ENCODE peak calls at places on chromosomes 13 and 19, in four cellular contexts. One of them, this sample, is unnamed.

GRCh38 chr19:42301646-42302204 is at the start of gene PRR19:
- DNase-seq in Panc1: no peak
- DNase-seq in breast epithelium: no peak
- DNase-seq in HFFc6: no peak
- DNase-seq in this sample: no peak

GRCh38 chr13:21227917-21228316 is 51.5 kb downstream of the MRPL57 start:
- DNase-seq in HFFc6: no peak
- DNase-seq in breast epithelium: no peak
- DNase-seq in Panc1: no peak
- DNase-seq in this sample: no peak

GRCh38 chr13:50126378-50127016 is 111.3 kb downstream of the KCNRG start:
- DNase-seq in HFFc6: no peak
- DNase-seq in breast epithelium: no peak
- DNase-seq in Panc1: no peak
- DNase-seq in this sample: no peak

GRCh38 chr19:43519436-43520088 is 7.4 kb downstream of the ETHE1 start:
- DNase-seq in breast epithelium: no peak
- DNase-seq in HFFc6: peak
- DNase-seq in Panc1: peak
- DNase-seq in this sample: peak

GRCh38 chr19:33811246-33811645 is 14.6 kb downstream of the KCTD15 start:
- DNase-seq in breast epithelium: no peak
- DNase-seq in Panc1: no peak
- DNase-seq in HFFc6: no peak
- DNase-seq in this sample: no peak

GRCh38 chr13:75481176-75482069 is 546 bp downstream of the TBC1D4 start:
- DNase-seq in HFFc6: no peak
- DNase-seq in Panc1: no peak
- DNase-seq in breast epithelium: no peak
- DNase-seq in this sample: peak

GRCh38 chr13:97539651-97540230 is 105.8 kb downstream of the RAP2A start:
- DNase-seq in breast epithelium: no peak
- DNase-seq in HFFc6: no peak
- DNase-seq in Panc1: no peak
- DNase-seq in this sample: no peak

GRCh38 chr13:112708560-112709240 is 18.9 kb downstream of the ATP11A start:
- DNase-seq in breast epithelium: peak
- DNase-seq in HFFc6: no peak
- DNase-seq in Panc1: no peak
- DNase-seq in this sample: no peak

GRCh38 chr19:19459707-19460251 is 54.3 kb downstream of the GATAD2A start:
- DNase-seq in Panc1: peak
- DNase-seq in breast epithelium: no peak
- DNase-seq in HFFc6: peak
- DNase-seq in this sample: no peak

GRCh38 chr13:80086304-80086721 is 254.6 kb downstream of the SPRY2 start:
- DNase-seq in HFFc6: no peak
- DNase-seq in breast epithelium: no peak
- DNase-seq in Panc1: peak
- DNase-seq in this sample: no peak

GRCh38 chr13:94121686-94122085 is 357.8 kb downstream of the DCT start:
- DNase-seq in HFFc6: peak
- DNase-seq in breast epithelium: no peak
- DNase-seq in Panc1: no peak
- DNase-seq in this sample: no peak

GRCh38 chr13:26440111-26440510 is 117.4 kb upstream of the WASF3 start:
- DNase-seq in Panc1: no peak
- DNase-seq in breast epithelium: no peak
- DNase-seq in HFFc6: peak
- DNase-seq in this sample: no peak

GRCh38 chr13:88526186-88526852 is 855.1 kb downstream of the SLITRK5 start:
- DNase-seq in breast epithelium: no peak
- DNase-seq in Panc1: no peak
- DNase-seq in HFFc6: no peak
- DNase-seq in this sample: no peak

GRCh38 chr13:94169783-94170513 is 309.5 kb downstream of the DCT start:
- DNase-seq in breast epithelium: no peak
- DNase-seq in Panc1: no peak
- DNase-seq in HFFc6: no peak
- DNase-seq in this sample: no peak

GRCh38 chr13:20824762-20825161 is 51.0 kb upstream of the EEF1AKMT1 start:
- DNase-seq in HFFc6: peak
- DNase-seq in Panc1: no peak
- DNase-seq in breast epithelium: no peak
- DNase-seq in this sample: no peak

GRCh38 chr19:10861118-10861651 is 10.2 kb upstream of the CARM1 start:
- DNase-seq in breast epithelium: no peak
- DNase-seq in Panc1: no peak
- DNase-seq in HFFc6: no peak
- DNase-seq in this sample: peak

GRCh38 chr19:4057913-4058695 is 8.6 kb downstream of the ZBTB7A start:
- DNase-seq in breast epithelium: peak
- DNase-seq in Panc1: no peak
- DNase-seq in HFFc6: peak
- DNase-seq in this sample: no peak

GRCh38 chr13:49517461-49517860 is 21.7 kb downstream of the PHF11 start:
- DNase-seq in Panc1: no peak
- DNase-seq in HFFc6: peak
- DNase-seq in breast epithelium: no peak
- DNase-seq in this sample: peak

GRCh38 chr13:40987606-40988280 is 31.4 kb downstream of the ELF1 start:
- DNase-seq in breast epithelium: no peak
- DNase-seq in Panc1: no peak
- DNase-seq in HFFc6: no peak
- DNase-seq in this sample: no peak

GRCh38 chr19:1136201-1136600 is 32.4 kb downstream of the GPX4 start:
- DNase-seq in Panc1: no peak
- DNase-seq in breast epithelium: peak
- DNase-seq in HFFc6: no peak
- DNase-seq in this sample: no peak

GRCh38 chr13:55418095-55418494 is 1722.6 kb upstream of the PRR20A start:
- DNase-seq in breast epithelium: no peak
- DNase-seq in HFFc6: no peak
- DNase-seq in Panc1: no peak
- DNase-seq in this sample: no peak

GRCh38 chr19:5292843-5293606 is 47.6 kb downstream of the PTPRS start:
- DNase-seq in HFFc6: peak
- DNase-seq in breast epithelium: peak
- DNase-seq in Panc1: no peak
- DNase-seq in this sample: peak

GRCh38 chr19:29539131-29539530 is 13.3 kb downstream of the VSTM2B start:
- DNase-seq in HFFc6: no peak
- DNase-seq in Panc1: no peak
- DNase-seq in breast epithelium: peak
- DNase-seq in this sample: no peak

GRCh38 chr19:36255316-36255715 is 40.4 kb downstream of the ZNF146 start:
- DNase-seq in HFFc6: no peak
- DNase-seq in breast epithelium: no peak
- DNase-seq in Panc1: no peak
- DNase-seq in this sample: no peak

GRCh38 chr13:22927008-22927393 is 253.8 kb upstream of the SGCG start:
- DNase-seq in breast epithelium: no peak
- DNase-seq in HFFc6: no peak
- DNase-seq in Panc1: no peak
- DNase-seq in this sample: no peak

GRCh38 chr19:2602391-2603181 is 99.9 kb downstream of the GNG7 start:
- DNase-seq in breast epithelium: peak
- DNase-seq in HFFc6: peak
- DNase-seq in Panc1: no peak
- DNase-seq in this sample: no peak

GRCh38 chr19:19427302-19427701 is 21.8 kb downstream of the GATAD2A start:
- DNase-seq in Panc1: no peak
- DNase-seq in HFFc6: no peak
- DNase-seq in breast epithelium: no peak
- DNase-seq in this sample: no peak

GRCh38 chr19:55549500-55550320 is 4.4 kb upstream of the SBK3 start:
- DNase-seq in HFFc6: peak
- DNase-seq in Panc1: peak
- DNase-seq in breast epithelium: no peak
- DNase-seq in this sample: peak

GRCh38 chr19:19385900-19386339 is 19.6 kb upstream of the GATAD2A start:
- DNase-seq in breast epithelium: no peak
- DNase-seq in HFFc6: peak
- DNase-seq in Panc1: no peak
- DNase-seq in this sample: peak

GRCh38 chr13:34334984-34335661 is 517.2 kb downstream of the RFC3 start:
- DNase-seq in Panc1: no peak
- DNase-seq in HFFc6: no peak
- DNase-seq in breast epithelium: no peak
- DNase-seq in this sample: no peak

GRCh38 chr13:73000027-73000674 is 58.7 kb upstream of the KLF5 start:
- DNase-seq in HFFc6: peak
- DNase-seq in breast epithelium: no peak
- DNase-seq in Panc1: no peak
- DNase-seq in this sample: no peak

GRCh38 chr19:5313307-5313706 is 27.3 kb downstream of the PTPRS start:
- DNase-seq in breast epithelium: no peak
- DNase-seq in HFFc6: no peak
- DNase-seq in Panc1: no peak
- DNase-seq in this sample: no peak

GRCh38 chr19:23070353-23070781 is 46.5 kb upstream of the ZNF730 start:
- DNase-seq in Panc1: no peak
- DNase-seq in breast epithelium: no peak
- DNase-seq in HFFc6: no peak
- DNase-seq in this sample: no peak

GRCh38 chr19:35462476-35462953 is 14.5 kb downstream of the FFAR2 start:
- DNase-seq in breast epithelium: no peak
- DNase-seq in Panc1: no peak
- DNase-seq in HFFc6: peak
- DNase-seq in this sample: no peak

GRCh38 chr13:46633416-46633815 is 80.4 kb downstream of the LRCH1 start:
- DNase-seq in breast epithelium: no peak
- DNase-seq in Panc1: no peak
- DNase-seq in HFFc6: peak
- DNase-seq in this sample: no peak

GRCh38 chr13:56755181-56755580 is 385.5 kb upstream of the PRR20A start:
- DNase-seq in breast epithelium: no peak
- DNase-seq in HFFc6: no peak
- DNase-seq in Panc1: no peak
- DNase-seq in this sample: no peak

GRCh38 chr13:79861731-79862130 is 380.8 kb downstream of the NDFIP2 start:
- DNase-seq in Panc1: no peak
- DNase-seq in breast epithelium: no peak
- DNase-seq in HFFc6: no peak
- DNase-seq in this sample: no peak

GRCh38 chr13:33524086-33524485 is 238.5 kb upstream of the STARD13 start:
- DNase-seq in breast epithelium: no peak
- DNase-seq in HFFc6: peak
- DNase-seq in Panc1: no peak
- DNase-seq in this sample: no peak

GRCh38 chr13:30759748-30760147 is 24.4 kb downstream of the ALOX5AP start:
- DNase-seq in Panc1: no peak
- DNase-seq in HFFc6: no peak
- DNase-seq in breast epithelium: no peak
- DNase-seq in this sample: no peak
- TF ChIP-seq CTCF in Panc1: no peak
- TF ChIP-seq CTCF in HFFc6: no peak
- TF ChIP-seq CTCF in breast epithelium: no peak
- TF ChIP-seq CTCF in this sample: no peak

DNA sequence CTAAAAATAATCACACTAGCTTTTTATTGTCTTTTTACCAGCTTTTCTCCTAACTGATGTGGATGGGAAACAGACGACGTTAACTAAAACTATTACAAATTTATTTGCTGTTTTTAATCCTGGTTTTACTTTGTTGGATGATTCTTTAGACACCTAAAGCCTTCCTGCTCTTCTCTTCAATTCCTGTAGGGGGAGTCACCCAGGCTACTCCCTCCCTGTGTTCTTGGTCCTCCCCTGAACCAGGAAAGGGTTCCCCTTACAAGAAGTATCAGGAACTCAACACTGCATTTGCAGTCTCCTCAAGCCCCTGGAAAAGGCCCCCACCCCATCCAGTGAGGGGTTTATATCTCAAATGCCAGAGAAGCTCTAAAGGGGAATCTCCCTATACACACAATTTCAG is 206.1 kb downstream of the SUCLA2 start:
- DNase-seq in Panc1: no peak
- DNase-seq in breast epithelium: no peak
- DNase-seq in HFFc6: no peak
- DNase-seq in this sample: no peak
- TF ChIP-seq CTCF in Panc1: peak
- TF ChIP-seq CTCF in breast epithelium: no peak
- TF ChIP-seq CTCF in HFFc6: peak
- TF ChIP-seq CTCF in this sample: peak

GRCh38 chr19:17581211-17581874 is 25.9 kb downstream of the COLGALT1 start:
- DNase-seq in breast epithelium: no peak
- DNase-seq in HFFc6: no peak
- DNase-seq in Panc1: no peak
- DNase-seq in this sample: no peak
- TF ChIP-seq CTCF in breast epithelium: no peak
- TF ChIP-seq CTCF in HFFc6: no peak
- TF ChIP-seq CTCF in Panc1: no peak
- TF ChIP-seq CTCF in this sample: no peak

DNA sequence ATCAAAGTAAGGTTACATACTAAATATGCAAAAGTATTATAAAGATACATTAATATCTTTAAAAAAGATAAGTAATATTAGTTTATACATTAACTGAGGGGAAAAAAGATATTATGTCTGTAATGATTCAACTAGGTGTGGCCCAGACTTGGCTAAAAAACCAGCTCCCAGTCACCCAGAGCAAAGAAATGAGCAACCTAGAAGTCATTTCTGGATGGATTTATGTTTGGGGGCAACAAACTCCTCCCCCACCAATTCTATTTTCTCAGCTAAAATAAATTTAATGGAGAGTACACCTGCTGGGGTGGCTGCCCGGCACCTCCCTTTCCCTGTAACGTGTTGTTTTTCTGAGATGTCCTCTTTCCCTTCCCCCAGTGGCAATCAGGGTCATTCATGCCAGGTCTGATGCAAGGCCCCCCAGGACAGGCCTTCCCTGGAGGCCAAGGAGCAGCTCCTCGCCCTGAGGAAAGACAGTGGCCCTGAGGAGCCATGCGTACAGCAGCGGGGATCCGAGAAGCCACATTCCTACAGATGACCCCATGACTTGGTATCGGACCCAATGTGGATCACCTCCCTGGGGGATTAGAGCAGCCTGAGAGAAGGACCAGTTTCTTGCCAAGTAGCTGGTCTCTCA is 78.6 kb upstream of the DOCK9 start:
- DNase-seq in HFFc6: no peak
- DNase-seq in breast epithelium: no peak
- DNase-seq in Panc1: no peak
- DNase-seq in this sample: no peak
- TF ChIP-seq CTCF in HFFc6: no peak
- TF ChIP-seq CTCF in breast epithelium: no peak
- TF ChIP-seq CTCF in Panc1: no peak
- TF ChIP-seq CTCF in this sample: no peak

This sample was measured in endothelial cell.